ENCODE peak calls at places on chromosomes 3 and 15, in six cellular contexts. M is amniotic stem cell; S is stimulated activated CD4-positive, alpha-beta T cell treated with anti-CD3 and anti-CD28 coated beads, Interleukin-4, amount 100 ng/mL, for 1 hour; N is activated CD8-positive, alpha-beta memory T cell treated with anti-CD3 and anti-CD28 coated beads for 48 hours; Z is stimulated activated CD8-positive, alpha-beta memory T cell treated with anti-CD3 and anti-CD28 coated beads, Interleukin-7, amount 100 ng/mL, for 24 hours; B is midbrain. A is an unnamed sample.

GRCh38 chr3:181561605-181562031 is 150.1 kb upstream of the SOX2 start:
- DNase-seq in M (no peak), N (no peak), Z (no peak), B (no peak), S (no peak), A (no peak)

GRCh38 chr3:169455472-169455871 is 208.0 kb downstream of the MECOM start:
- DNase-seq in Z (no peak), B (no peak), N (no peak), S (no peak), M (no peak), A (no peak)

GRCh38 chr3:102229062-102229655 is 205.7 kb upstream of the ZPLD1 start:
- DNase-seq in N (peak), Z (peak), M (peak), B (peak), S (peak), A (peak)

GRCh38 chr15:28987337-28987736 is 101.6 kb downstream of the APBA2 start:
- DNase-seq in M (no peak), Z (no peak), N (no peak), B (no peak), S (no peak), A (no peak)

GRCh38 chr15:58423205-58423604 is 8.6 kb upstream of the LIPC start:
- DNase-seq in S (no peak), N (no peak), M (no peak), Z (no peak), B (no peak), A (no peak)

GRCh38 chr3:126116526-126116925 is 32.6 kb upstream of the SLC41A3 start:
- DNase-seq in Z (no peak), M (no peak), N (no peak), B (no peak), S (no peak), A (no peak)

GRCh38 chr15:81163961-81164800 is 30.1 kb downstream of the CFAP161 start:
- DNase-seq in M (peak), N (no peak), B (no peak), Z (no peak), S (no peak), A (no peak)

GRCh38 chr3:57544181-57545125 is at the start of gene DNAH12:
- DNase-seq in Z (no peak), S (no peak), B (no peak), M (no peak), N (no peak), A (no peak)

GRCh38 chr3:10808974-10809373 is 7.1 kb upstream of the SLC6A11 start:
- DNase-seq in Z (no peak), N (no peak), B (no peak), S (no peak), M (no peak), A (no peak)

GRCh38 chr3:58617338-58617761 is 40.2 kb upstream of the FAM107A start:
- DNase-seq in N (no peak), B (no peak), M (no peak), S (no peak), Z (no peak), A (no peak)

GRCh38 chr3:20574746-20575145 is 388.7 kb upstream of the SGO1 start:
- DNase-seq in M (peak), Z (no peak), N (no peak), S (no peak), B (no peak), A (no peak)

GRCh38 chr3:191361456-191361855 is 31.1 kb upstream of the UTS2B start:
- DNase-seq in B (no peak), M (no peak), N (no peak), Z (no peak), S (no peak), A (no peak)